ENCODE peak calls at places on chromosomes 13 and 19, in nine cellular contexts. One of them, this sample, is unnamed.
A peak's percentile ranks its signal among the peaks of the same experiment; 100 is the strongest.

GRCh38 chr19:48805452-48805851 is 5.4 kb downstream of the BCAT2 start:
- DNase-seq in BE2C: no peak
- DNase-seq in brain microvascular endothelial cell: no peak
- DNase-seq in foreskin fibroblast: no peak
- DNase-seq in adrenal gland: no peak
- DNase-seq in bronchial epithelial cell: no peak
- DNase-seq in fibroblast of mammary gland: no peak
- DNase-seq in suprapubic skin: no peak
- DNase-seq in pancreas: no peak
- DNase-seq in this sample: no peak

GRCh38 chr19:47239610-47240296 is 8.8 kb upstream of the BBC3 start:
- DNase-seq in brain microvascular endothelial cell: no peak
- DNase-seq in pancreas: peak; percentile 74
- DNase-seq in suprapubic skin: no peak
- DNase-seq in fibroblast of mammary gland: no peak
- DNase-seq in BE2C: peak; percentile 95
- DNase-seq in foreskin fibroblast: peak; percentile 89
- DNase-seq in bronchial epithelial cell: no peak
- DNase-seq in adrenal gland: no peak
- DNase-seq in this sample: no peak

GRCh38 chr19:3479819-3480215 is 508 bp downstream of the SMIM24 start:
- DNase-seq in bronchial epithelial cell: no peak
- DNase-seq in foreskin fibroblast: no peak
- DNase-seq in fibroblast of mammary gland: no peak
- DNase-seq in brain microvascular endothelial cell: no peak
- DNase-seq in pancreas: no peak
- DNase-seq in adrenal gland: no peak
- DNase-seq in suprapubic skin: no peak
- DNase-seq in BE2C: peak; percentile 67
- DNase-seq in this sample: no peak

GRCh38 chr13:114088234-114088633 is 44.2 kb downstream of the RASA3 start:
- DNase-seq in suprapubic skin: no peak
- DNase-seq in pancreas: no peak
- DNase-seq in bronchial epithelial cell: no peak
- DNase-seq in foreskin fibroblast: no peak
- DNase-seq in adrenal gland: peak; percentile 0
- DNase-seq in BE2C: no peak
- DNase-seq in fibroblast of mammary gland: no peak
- DNase-seq in brain microvascular endothelial cell: no peak
- DNase-seq in this sample: no peak

GRCh38 chr13:113058988-113059850 is 46.4 kb upstream of the F7 start:
- DNase-seq in pancreas: peak; percentile 6
- DNase-seq in bronchial epithelial cell: no peak
- DNase-seq in brain microvascular endothelial cell: no peak
- DNase-seq in foreskin fibroblast: no peak
- DNase-seq in adrenal gland: no peak
- DNase-seq in fibroblast of mammary gland: peak; percentile 5
- DNase-seq in BE2C: no peak
- DNase-seq in suprapubic skin: peak; percentile 40
- DNase-seq in this sample: no peak

GRCh38 chr19:30662211-30662861 is 290.2 kb downstream of the ZNF536 start:
- DNase-seq in suprapubic skin: no peak
- DNase-seq in brain microvascular endothelial cell: no peak
- DNase-seq in pancreas: peak; percentile 45
- DNase-seq in adrenal gland: peak; percentile 49
- DNase-seq in fibroblast of mammary gland: no peak
- DNase-seq in BE2C: no peak
- DNase-seq in foreskin fibroblast: peak; percentile 29
- DNase-seq in bronchial epithelial cell: no peak
- DNase-seq in this sample: no peak

GRCh38 chr13:98530236-98530635 is 46.7 kb downstream of the STK24 start:
- DNase-seq in pancreas: no peak
- DNase-seq in foreskin fibroblast: no peak
- DNase-seq in BE2C: no peak
- DNase-seq in brain microvascular endothelial cell: no peak
- DNase-seq in bronchial epithelial cell: no peak
- DNase-seq in adrenal gland: no peak
- DNase-seq in fibroblast of mammary gland: no peak
- DNase-seq in suprapubic skin: no peak
- DNase-seq in this sample: no peak

GRCh38 chr13:43567608-43568007 is 219.2 kb downstream of the ENOX1 start:
- DNase-seq in foreskin fibroblast: peak; percentile 34
- DNase-seq in suprapubic skin: no peak
- DNase-seq in fibroblast of mammary gland: peak; percentile 30
- DNase-seq in brain microvascular endothelial cell: no peak
- DNase-seq in BE2C: no peak
- DNase-seq in pancreas: no peak
- DNase-seq in adrenal gland: no peak
- DNase-seq in bronchial epithelial cell: peak; percentile 58
- DNase-seq in this sample: no peak

GRCh38 chr13:30810261-30810701 is 74.9 kb downstream of the ALOX5AP start:
- DNase-seq in foreskin fibroblast: no peak
- DNase-seq in pancreas: peak; percentile 60
- DNase-seq in suprapubic skin: no peak
- DNase-seq in adrenal gland: no peak
- DNase-seq in fibroblast of mammary gland: no peak
- DNase-seq in bronchial epithelial cell: peak; percentile 58
- DNase-seq in BE2C: peak; percentile 71
- DNase-seq in brain microvascular endothelial cell: no peak
- DNase-seq in this sample: no peak

GRCh38 chr19:4241824-4242430 is 5.0 kb upstream of the YJU2 start:
- DNase-seq in brain microvascular endothelial cell: no peak
- DNase-seq in bronchial epithelial cell: no peak
- DNase-seq in pancreas: no peak
- DNase-seq in adrenal gland: no peak
- DNase-seq in foreskin fibroblast: no peak
- DNase-seq in fibroblast of mammary gland: no peak
- DNase-seq in suprapubic skin: no peak
- DNase-seq in BE2C: no peak
- DNase-seq in this sample: no peak

GRCh38 chr13:32228330-32229041 is 86.7 kb downstream of the ZAR1L start:
- DNase-seq in adrenal gland: no peak
- DNase-seq in fibroblast of mammary gland: peak; percentile 46
- DNase-seq in bronchial epithelial cell: peak; percentile 37
- DNase-seq in foreskin fibroblast: peak; percentile 68
- DNase-seq in BE2C: no peak
- DNase-seq in brain microvascular endothelial cell: peak; percentile 55
- DNase-seq in suprapubic skin: no peak
- DNase-seq in pancreas: no peak
- DNase-seq in this sample: peak; percentile 72

GRCh38 chr19:19615086-19615485 is 3.4 kb downstream of the PBX4 start:
- DNase-seq in bronchial epithelial cell: peak; percentile 48
- DNase-seq in BE2C: no peak
- DNase-seq in fibroblast of mammary gland: peak; percentile 65
- DNase-seq in adrenal gland: no peak
- DNase-seq in foreskin fibroblast: peak; percentile 61
- DNase-seq in suprapubic skin: no peak
- DNase-seq in brain microvascular endothelial cell: no peak
- DNase-seq in pancreas: no peak
- DNase-seq in this sample: no peak

GRCh38 chr13:30340367-30341184 is 33.2 kb upstream of the KATNAL1 start:
- DNase-seq in pancreas: peak; percentile 27
- DNase-seq in fibroblast of mammary gland: peak; percentile 95
- DNase-seq in brain microvascular endothelial cell: peak; percentile 74
- DNase-seq in BE2C: peak; percentile 61
- DNase-seq in bronchial epithelial cell: peak; percentile 75
- DNase-seq in adrenal gland: peak; percentile 91
- DNase-seq in suprapubic skin: no peak
- DNase-seq in foreskin fibroblast: peak; percentile 94
- DNase-seq in this sample: no peak

GRCh38 chr19:2976609-2977000 is 759 bp upstream of the TLE6 start:
- DNase-seq in fibroblast of mammary gland: no peak
- DNase-seq in bronchial epithelial cell: no peak
- DNase-seq in BE2C: peak; percentile 73
- DNase-seq in pancreas: no peak
- DNase-seq in foreskin fibroblast: no peak
- DNase-seq in brain microvascular endothelial cell: no peak
- DNase-seq in adrenal gland: no peak
- DNase-seq in suprapubic skin: no peak
- DNase-seq in this sample: no peak

DNA sequence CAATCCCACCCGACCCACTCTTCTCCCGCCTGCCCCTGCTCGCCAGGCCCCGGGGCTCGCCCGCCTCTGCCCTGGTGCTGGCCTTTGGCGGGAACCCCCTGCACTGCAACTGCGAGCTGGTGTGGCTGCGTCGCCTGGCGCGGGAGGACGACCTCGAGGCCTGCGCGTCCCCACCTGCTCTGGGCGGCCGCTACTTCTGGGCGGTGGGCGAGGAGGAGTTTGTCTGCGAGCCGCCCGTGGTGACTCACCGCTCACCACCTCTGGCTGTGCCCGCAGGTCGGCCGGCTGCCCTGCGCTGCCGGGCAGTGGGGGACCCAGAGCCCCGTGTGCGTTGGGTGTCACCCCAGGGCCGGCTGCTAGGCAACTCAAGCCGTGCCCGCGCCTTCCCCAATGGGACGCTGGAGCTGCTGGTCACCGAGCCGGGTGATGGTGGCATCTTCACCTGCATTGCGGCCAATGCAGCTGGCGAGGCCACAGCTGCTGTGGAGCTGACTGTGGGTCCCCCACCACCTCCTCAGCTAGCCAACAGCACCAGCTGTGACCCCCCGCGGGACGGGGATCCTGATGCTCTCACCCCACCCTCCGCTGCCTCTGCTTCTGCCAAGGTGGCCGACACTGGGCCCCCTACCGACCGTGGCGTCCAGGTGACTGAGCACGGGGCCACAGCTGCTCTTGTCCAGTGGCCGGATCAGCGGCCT is 4.1 kb downstream of the LRFN3 start:
- DNase-seq in bronchial epithelial cell: no peak
- DNase-seq in adrenal gland: no peak
- DNase-seq in BE2C: no peak
- DNase-seq in brain microvascular endothelial cell: no peak
- DNase-seq in suprapubic skin: no peak
- DNase-seq in pancreas: no peak
- DNase-seq in foreskin fibroblast: no peak
- DNase-seq in fibroblast of mammary gland: no peak
- DNase-seq in this sample: no peak
- H3K4me3 ChIP-seq in bronchial epithelial cell: no peak overlapping the region
- H3K4me3 ChIP-seq in adrenal gland: no peak overlapping the region
- H3K4me3 ChIP-seq in BE2C: no peak overlapping the region
- H3K4me3 ChIP-seq in brain microvascular endothelial cell: no peak overlapping the region
- H3K4me3 ChIP-seq in suprapubic skin: no peak overlapping the region
- H3K4me3 ChIP-seq in pancreas: no peak overlapping the region
- H3K4me3 ChIP-seq in foreskin fibroblast: no peak overlapping the region
- H3K4me3 ChIP-seq in fibroblast of mammary gland: no peak overlapping the region
- H3K4me3 ChIP-seq in this sample: no peak overlapping the region

DNA sequence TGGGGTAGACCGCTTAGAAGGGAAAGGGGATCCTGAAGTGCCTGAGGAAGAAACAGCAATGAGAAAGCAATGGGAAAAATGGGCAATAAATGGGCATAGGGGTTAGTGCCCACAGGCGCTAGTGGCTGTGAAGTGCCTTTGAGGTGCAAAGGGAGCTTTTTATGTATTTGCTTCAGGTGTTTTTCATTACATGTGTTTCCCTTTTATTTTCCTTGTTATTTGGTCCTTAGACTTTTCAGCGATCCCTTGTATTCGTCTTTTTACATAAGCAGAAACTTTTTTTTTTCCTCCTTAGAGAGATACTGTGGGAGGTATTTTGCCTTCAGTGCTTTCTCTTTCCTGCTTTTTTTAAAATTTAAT is 19.6 kb downstream of the NFIX start:
- DNase-seq in adrenal gland: no peak
- DNase-seq in pancreas: no peak
- DNase-seq in bronchial epithelial cell: no peak
- DNase-seq in suprapubic skin: no peak
- DNase-seq in BE2C: no peak
- DNase-seq in foreskin fibroblast: no peak
- DNase-seq in brain microvascular endothelial cell: no peak
- DNase-seq in fibroblast of mammary gland: no peak
- DNase-seq in this sample: no peak
- H3K4me3 ChIP-seq in adrenal gland: no peak overlapping the region
- H3K4me3 ChIP-seq in pancreas: no peak overlapping the region
- H3K4me3 ChIP-seq in bronchial epithelial cell: no peak overlapping the region
- H3K4me3 ChIP-seq in suprapubic skin: peak overlapping the region; percentile 50
- H3K4me3 ChIP-seq in BE2C: no peak overlapping the region
- H3K4me3 ChIP-seq in foreskin fibroblast: no peak overlapping the region
- H3K4me3 ChIP-seq in brain microvascular endothelial cell: no peak overlapping the region
- H3K4me3 ChIP-seq in fibroblast of mammary gland: no peak overlapping the region
- H3K4me3 ChIP-seq in this sample: peak overlapping the region; percentile 55

DNA sequence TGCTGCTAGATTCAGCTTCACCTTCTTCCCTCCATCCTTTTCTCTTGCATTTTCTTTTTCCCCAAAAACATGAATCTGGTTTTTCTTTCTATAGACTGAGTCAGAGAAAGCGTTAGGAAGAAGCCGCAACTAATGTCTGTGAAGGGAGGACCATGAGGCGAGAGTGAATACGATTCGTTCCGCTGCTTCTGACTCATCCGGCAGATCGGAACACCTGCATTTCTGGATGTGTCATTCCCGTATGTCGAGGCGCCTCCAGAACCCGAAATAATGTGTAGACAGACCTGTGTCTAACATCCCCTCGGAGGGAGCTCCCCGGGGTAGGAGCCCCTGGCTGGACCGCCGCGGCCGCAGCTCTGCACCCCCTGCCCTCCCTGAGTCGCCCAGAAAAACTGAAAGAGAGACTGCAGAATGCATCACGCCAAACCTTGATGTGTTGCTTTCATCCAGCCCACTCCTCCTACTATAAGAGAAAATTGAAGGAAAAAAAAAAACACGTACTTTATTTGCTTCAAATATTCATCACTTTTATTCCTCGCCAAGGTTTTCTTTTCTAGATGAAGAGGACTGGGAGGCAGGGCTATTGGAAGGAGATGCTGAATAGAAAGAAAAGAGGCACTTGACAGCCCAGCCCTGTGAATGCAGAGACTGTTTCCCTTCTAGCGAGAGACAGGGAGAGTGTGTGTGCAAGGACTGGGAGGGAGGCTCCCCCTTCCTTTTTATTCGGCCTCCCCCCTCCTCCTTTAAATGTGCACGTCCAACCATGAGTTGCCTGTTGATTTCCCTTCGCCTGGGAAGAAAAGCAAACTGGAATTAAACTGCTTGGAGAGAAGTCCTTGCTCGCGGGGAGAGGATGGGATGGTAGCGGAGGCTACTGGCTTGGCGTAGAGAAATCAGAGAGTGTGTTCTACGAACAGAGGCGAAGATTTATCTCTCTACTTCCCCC is 610 bp upstream of the PCDH17 start:
- DNase-seq in BE2C: peak; percentile 44
- DNase-seq in suprapubic skin: no peak
- DNase-seq in adrenal gland: peak; percentile 4
- DNase-seq in bronchial epithelial cell: peak; percentile 78
- DNase-seq in brain microvascular endothelial cell: peak; percentile 3
- DNase-seq in fibroblast of mammary gland: peak; percentile 46
- DNase-seq in pancreas: peak; percentile 24
- DNase-seq in foreskin fibroblast: peak; percentile 8
- DNase-seq in this sample: no peak
- H3K4me3 ChIP-seq in BE2C: peak overlapping the region; percentile 86
- H3K4me3 ChIP-seq in suprapubic skin: peak overlapping the region; percentile 53
- H3K4me3 ChIP-seq in adrenal gland: no peak overlapping the region
- H3K4me3 ChIP-seq in bronchial epithelial cell: no peak overlapping the region
- H3K4me3 ChIP-seq in brain microvascular endothelial cell: peak overlapping the region; percentile 66
- H3K4me3 ChIP-seq in fibroblast of mammary gland: peak overlapping the region; percentile 39
- H3K4me3 ChIP-seq in pancreas: peak overlapping the region; percentile 41
- H3K4me3 ChIP-seq in foreskin fibroblast: peak overlapping the region; percentile 50
- H3K4me3 ChIP-seq in this sample: peak overlapping the region; percentile 60

DNA sequence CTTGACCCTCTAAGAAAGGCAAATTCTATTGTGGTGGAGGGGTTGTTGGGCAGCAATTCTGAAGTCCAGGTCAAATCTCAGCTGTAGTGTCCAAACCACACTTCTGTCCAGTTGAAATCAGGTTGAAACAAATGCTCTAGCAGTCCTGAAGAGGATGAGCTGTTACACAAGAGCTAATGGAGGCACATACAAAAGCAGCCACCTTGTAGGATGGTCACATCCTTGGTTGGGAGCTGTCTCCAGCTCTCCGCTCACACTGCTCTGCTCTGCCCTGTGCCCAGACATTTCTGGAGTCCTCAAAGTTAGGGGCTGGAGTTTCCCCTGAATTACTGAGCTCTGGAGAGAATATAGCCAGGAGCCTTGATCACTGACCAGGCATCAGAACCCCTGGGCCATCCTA is 47.2 kb downstream of the GPR12 start:
- DNase-seq in adrenal gland: no peak
- DNase-seq in brain microvascular endothelial cell: no peak
- DNase-seq in suprapubic skin: no peak
- DNase-seq in BE2C: no peak
- DNase-seq in bronchial epithelial cell: no peak
- DNase-seq in foreskin fibroblast: no peak
- DNase-seq in fibroblast of mammary gland: no peak
- DNase-seq in pancreas: no peak
- DNase-seq in this sample: peak; percentile 78
- H3K4me3 ChIP-seq in adrenal gland: no peak overlapping the region
- H3K4me3 ChIP-seq in brain microvascular endothelial cell: no peak overlapping the region
- H3K4me3 ChIP-seq in suprapubic skin: no peak overlapping the region
- H3K4me3 ChIP-seq in BE2C: no peak overlapping the region
- H3K4me3 ChIP-seq in bronchial epithelial cell: no peak overlapping the region
- H3K4me3 ChIP-seq in foreskin fibroblast: no peak overlapping the region
- H3K4me3 ChIP-seq in fibroblast of mammary gland: no peak overlapping the region
- H3K4me3 ChIP-seq in pancreas: no peak overlapping the region
- H3K4me3 ChIP-seq in this sample: no peak overlapping the region